ENCODE peak calls at places on chromosomes 13 and 19, in seven cellular contexts. L is GM04504; H is amniotic stem cell; V is D341Med; Z is mucosa of gallbladder; M is colonic mucosa; Y is stimulated activated CD4-positive, alpha-beta T cell treated with anti-CD3 and anti-CD28 coated beads, Interleukin-15, amount 100 ng/mL, for 1 hour. D is an unnamed sample.

GRCh38 chr13:105168295-105168694 is 1367.2 kb downstream of the EFNB2 start:
- DNase-seq in L (no peak), M (no peak), Y (no peak), Z (no peak), V (no peak), H (no peak), D (no peak)

GRCh38 chr13:26050568-26051230 is 1.1 kb downstream of the SHISA2 start:
- DNase-seq in Y (no peak), Z (no peak), H (no peak), V (peak), M (no peak), L (no peak), D (no peak)

GRCh38 chr13:42803563-42804212 is 22.3 kb downstream of the FAM216B start:
- DNase-seq in M (no peak), Y (no peak), H (no peak), L (no peak), V (no peak), Z (no peak), D (no peak)

GRCh38 chr13:48398450-48399095 is 14.3 kb downstream of the LPAR6 start:
- DNase-seq in Z (no peak), V (no peak), M (no peak), H (no peak), L (no peak), Y (no peak), D (no peak)

GRCh38 chr13:113654175-113654560 is 3.8 kb downstream of the ATP4B start:
- DNase-seq in Z (no peak), L (no peak), V (no peak), H (no peak), Y (no peak), M (no peak), D (no peak)

GRCh38 chr19:48591021-48591420 is 15.5 kb upstream of the SPACA4 start:
- DNase-seq in Y (no peak), L (no peak), H (no peak), M (no peak), V (no peak), Z (no peak), D (no peak)

GRCh38 chr19:19176950-19177349 is 6.9 kb upstream of the MEF2B start:
- DNase-seq in V (no peak), M (no peak), L (no peak), H (no peak), Z (no peak), Y (no peak), D (no peak)

GRCh38 chr13:21259571-21260455 is 83.4 kb downstream of the MRPL57 start:
- DNase-seq in L (no peak), Z (no peak), V (no peak), H (no peak), Y (no peak), M (no peak), D (no peak)

GRCh38 chr19:33661336-33661735 is 39.6 kb downstream of the CHST8 start:
- DNase-seq in L (no peak), V (no peak), Z (no peak), H (no peak), M (no peak), Y (no peak), D (no peak)

GRCh38 chr13:85436029-85436428 is 363.2 kb downstream of the SLITRK6 start:
- DNase-seq in H (no peak), V (no peak), M (no peak), Z (no peak), Y (no peak), L (no peak), D (no peak)

GRCh38 chr19:3801412-3802096 is 15.4 kb upstream of the MATK start:
- DNase-seq in Y (peak), H (no peak), Z (peak), V (peak), M (peak), L (no peak), D (no peak)

GRCh38 chr13:39455534-39456175 is 147.3 kb downstream of the LHFPL6 start:
- DNase-seq in Y (no peak), L (no peak), Z (no peak), H (no peak), M (no peak), V (no peak), D (no peak)

GRCh38 chr13:78659450-78660110 is 625 bp upstream of the OBI1 start:
- DNase-seq in M (no peak), L (no peak), H (no peak), Z (no peak), V (no peak), Y (no peak), D (no peak)

GRCh38 chr13:110617326-110618072 is 2.2 kb downstream of the NAXD start:
- DNase-seq in Y (no peak), V (no peak), H (no peak), L (no peak), Z (peak), M (peak), D (no peak)

GRCh38 chr13:113407103-113407530 is 43.2 kb upstream of the GRTP1 start:
- DNase-seq in H (no peak), Z (no peak), M (no peak), L (no peak), V (no peak), Y (no peak), D (no peak)

GRCh38 chr19:3374369-3375112 is 8.2 kb downstream of the NFIC start:
- DNase-seq in Z (peak), Y (no peak), M (no peak), L (no peak), V (no peak), H (no peak), D (no peak)

GRCh38 chr19:10782795-10783194 is 53.2 kb downstream of the TMED1 start:
- DNase-seq in V (no peak), H (no peak), Z (no peak), M (no peak), Y (no peak), L (no peak), D (no peak)

GRCh38 chr13:36445806-36446423 is 13.6 kb downstream of the CCNA1 start:
- DNase-seq in Y (no peak), L (no peak), M (no peak), V (no peak), H (no peak), Z (no peak), D (no peak)

GRCh38 chr19:46221981-46222610 is 7.4 kb upstream of the IGFL1 start:
- DNase-seq in V (no peak), Y (no peak), H (peak), L (peak), Z (peak), M (no peak), D (no peak)

GRCh38 chr19:50547385-50548190 is 20.6 kb downstream of the LRRC4B start:
- DNase-seq in M (no peak), Z (no peak), V (no peak), L (no peak), Y (no peak), H (no peak), D (no peak)

GRCh38 chr19:28940751-28941500 is 272.0 kb downstream of the UQCRFS1 start:
- DNase-seq in Y (no peak), M (no peak), Z (no peak), V (no peak), H (no peak), L (peak), D (no peak)

GRCh38 chr19:12293771-12294307 is 844 bp downstream of the ZNF44 start:
- DNase-seq in Z (peak), H (peak), M (peak), V (peak), L (peak), Y (no peak), D (no peak)

GRCh38 chr19:45733160-45733810 is at the start of gene MEIOSIN:
- DNase-seq in Z (no peak), M (no peak), V (no peak), Y (no peak), H (no peak), L (no peak), D (no peak)

GRCh38 chr13:22703601-22704209 is 477.1 kb upstream of the SGCG start:
- DNase-seq in V (no peak), L (no peak), Y (no peak), H (no peak), M (no peak), Z (no peak), D (peak)

GRCh38 chr13:44300895-44301638 is 72.6 kb upstream of the SERP2 start:
- DNase-seq in Y (peak), H (peak), V (no peak), Z (peak), M (no peak), L (peak), D (no peak)

GRCh38 chr19:8609210-8610040 is 1.1 kb downstream of the ADAMTS10 start:
- DNase-seq in Y (no peak), V (no peak), M (peak), Z (peak), L (no peak), H (no peak), D (no peak)

GRCh38 chr19:4277051-4277700 is 1.9 kb upstream of the SHD start:
- DNase-seq in H (no peak), Y (no peak), L (no peak), Z (no peak), V (no peak), M (no peak), D (no peak)

GRCh38 chr13:108086678-108087077 is 128.7 kb downstream of the LIG4 start:
- DNase-seq in Z (peak), L (peak), Y (no peak), V (no peak), H (no peak), M (no peak), D (no peak)

GRCh38 chr19:7126132-7126531 is 56.6 kb downstream of the ZNF557 start:
- DNase-seq in V (no peak), L (no peak), Y (no peak), Z (no peak), H (no peak), M (no peak), D (no peak)

GRCh38 chr19:29545866-29546582 is 20.2 kb downstream of the VSTM2B start:
- DNase-seq in Y (no peak), Z (no peak), M (no peak), L (no peak), V (no peak), H (no peak), D (no peak)

GRCh38 chr19:2123682-2124387 is 27.1 kb downstream of the IZUMO4 start:
- DNase-seq in M (no peak), Z (no peak), L (no peak), V (no peak), Y (no peak), H (no peak), D (no peak)

GRCh38 chr19:8305798-8306197 is 2.4 kb downstream of the CD320 start:
- DNase-seq in L (no peak), H (no peak), Z (peak), Y (no peak), V (no peak), M (peak), D (no peak)

GRCh38 chr19:47541507-47541906 is 26.6 kb upstream of the NAPA start:
- DNase-seq in V (no peak), M (no peak), H (no peak), L (no peak), Y (no peak), Z (peak), D (no peak)

GRCh38 chr19:18712981-18713380 is 29.5 kb downstream of the CRTC1 start:
- DNase-seq in Z (peak), H (no peak), V (no peak), Y (no peak), L (no peak), M (no peak), D (no peak)

GRCh38 chr13:46170687-46171086 is 11.3 kb downstream of the LCP1 start:
- DNase-seq in Z (no peak), M (no peak), L (no peak), V (no peak), Y (no peak), H (no peak), D (no peak)

GRCh38 chr13:23185542-23185941 is 4.8 kb downstream of the SGCG start:
- DNase-seq in H (no peak), Z (no peak), M (no peak), L (no peak), V (no peak), Y (no peak), D (no peak)

GRCh38 chr13:29858231-29858630 is 7.8 kb upstream of the UBL3 start:
- DNase-seq in M (no peak), H (no peak), Y (no peak), Z (no peak), L (no peak), V (no peak), D (no peak)

GRCh38 chr19:51259348-51260245 is 8.7 kb downstream of the SIGLECL1 start:
- DNase-seq in H (no peak), Y (peak), M (peak), V (peak), L (no peak), Z (peak), D (peak)

GRCh38 chr19:38375748-38376147 is 1.4 kb downstream of the PSMD8 start:
- DNase-seq in H (no peak), Y (no peak), L (no peak), M (no peak), Z (no peak), V (no peak), D (no peak)